ENCODE peak calls at places on chromosomes 16 and 17, in four cellular contexts. One of them, this sample, is unnamed.

GRCh38 chr17:29757788-29758187 is 135.1 kb upstream of the CORO6 start:
- DNase-seq in GM23338: no peak
- DNase-seq in GM12878: no peak
- DNase-seq in K562: no peak
- DNase-seq in this sample: no peak

GRCh38 chr16:19356024-19356952 is 61.4 kb upstream of the TMC5 start:
- DNase-seq in GM23338: no peak
- DNase-seq in GM12878: no peak
- DNase-seq in K562: no peak
- DNase-seq in this sample: no peak

GRCh38 chr16:63850979-63851378 is 1270.9 kb downstream of the CDH11 start:
- DNase-seq in GM23338: no peak
- DNase-seq in GM12878: no peak
- DNase-seq in K562: no peak
- DNase-seq in this sample: no peak

GRCh38 chr16:85998868-85999729 is 100.1 kb downstream of the IRF8 start:
- DNase-seq in GM23338: no peak
- DNase-seq in GM12878: no peak
- DNase-seq in K562: no peak
- DNase-seq in this sample: no peak

GRCh38 chr17:40086150-40087044 is 14.0 kb downstream of the NR1D1 start:
- DNase-seq in GM23338: peak; percentile 90
- DNase-seq in GM12878: no peak
- DNase-seq in K562: peak; percentile 77
- DNase-seq in this sample: peak; percentile 70

GRCh38 chr16:23699100-23699499 is 13.9 kb downstream of the ERN2 start:
- DNase-seq in GM23338: no peak
- DNase-seq in GM12878: no peak
- DNase-seq in K562: no peak
- DNase-seq in this sample: no peak

GRCh38 chr17:81510798-81511549 is 1.6 kb downstream of the ACTG1 start:
- DNase-seq in GM23338: no peak
- DNase-seq in GM12878: no peak
- DNase-seq in K562: no peak
- DNase-seq in this sample: peak; percentile 65

GRCh38 chr16:841455-842060 is 41.0 kb upstream of the GNG13 start:
- DNase-seq in GM23338: no peak
- DNase-seq in GM12878: no peak
- DNase-seq in K562: no peak
- DNase-seq in this sample: no peak

GRCh38 chr16:71912483-71912882 is 17.2 kb downstream of the IST1 start:
- DNase-seq in GM23338: no peak
- DNase-seq in GM12878: no peak
- DNase-seq in K562: no peak
- DNase-seq in this sample: no peak

GRCh38 chr17:76727745-76728456 is 1.3 kb downstream of the METTL23 start:
- DNase-seq in GM23338: no peak
- DNase-seq in GM12878: peak; percentile 31
- DNase-seq in K562: peak; percentile 28
- DNase-seq in this sample: no peak

GRCh38 chr17:15334266-15334665 is 7.1 kb downstream of the TEKT3 start:
- DNase-seq in GM23338: no peak
- DNase-seq in GM12878: no peak
- DNase-seq in K562: no peak
- DNase-seq in this sample: peak; percentile 30

GRCh38 chr16:84511180-84511800 is 6.8 kb upstream of the MEAK7 start:
- DNase-seq in GM23338: peak; percentile 90
- DNase-seq in GM12878: peak; percentile 62
- DNase-seq in K562: peak; percentile 88
- DNase-seq in this sample: peak; percentile 76

GRCh38 chr16:2531371-2531695 is at the start of gene CEMP1:
- DNase-seq in GM23338: peak; percentile 55
- DNase-seq in GM12878: no peak
- DNase-seq in K562: no peak
- DNase-seq in this sample: no peak

GRCh38 chr16:31365131-31365865 is 10.3 kb downstream of the ITGAX start:
- DNase-seq in GM23338: no peak
- DNase-seq in GM12878: no peak
- DNase-seq in K562: no peak
- DNase-seq in this sample: no peak

GRCh38 chr16:79599837-79600635 is 501 bp downstream of the MAF start:
- DNase-seq in GM23338: peak; percentile 74
- DNase-seq in GM12878: no peak
- DNase-seq in K562: no peak
- DNase-seq in this sample: peak; percentile 49

GRCh38 chr17:42342242-42343008 is 45.8 kb downstream of the STAT3 start:
- DNase-seq in GM23338: no peak
- DNase-seq in GM12878: no peak
- DNase-seq in K562: no peak
- DNase-seq in this sample: no peak

GRCh38 chr16:3655030-3655790 is 719 bp downstream of the DNASE1 start:
- DNase-seq in GM23338: no peak
- DNase-seq in GM12878: no peak
- DNase-seq in K562: no peak
- DNase-seq in this sample: no peak

GRCh38 chr17:19904924-19905323 is 37.2 kb upstream of the ULK2 start:
- DNase-seq in GM23338: no peak
- DNase-seq in GM12878: no peak
- DNase-seq in K562: no peak
- DNase-seq in this sample: no peak

GRCh38 chr17:80920406-80920805 is 71.2 kb upstream of the CHMP6 start:
- DNase-seq in GM23338: no peak
- DNase-seq in GM12878: no peak
- DNase-seq in K562: no peak
- DNase-seq in this sample: no peak

GRCh38 chr16:81280393-81280792 is 34.4 kb upstream of the GAN start:
- DNase-seq in GM23338: no peak
- DNase-seq in GM12878: no peak
- DNase-seq in K562: no peak
- DNase-seq in this sample: no peak

GRCh38 chr17:21573961-21574610 is 118.2 kb upstream of the KCNJ18 start:
- DNase-seq in GM23338: no peak
- DNase-seq in GM12878: no peak
- DNase-seq in K562: peak; percentile 11
- DNase-seq in this sample: no peak

GRCh38 chr16:75555213-75555706 is 792 bp downstream of the TMEM231 start:
- DNase-seq in GM23338: peak; percentile 98
- DNase-seq in GM12878: no peak
- DNase-seq in K562: peak; percentile 95
- DNase-seq in this sample: peak; percentile 97

GRCh38 chr17:80599546-80600305 is 55.1 kb downstream of the RPTOR start:
- DNase-seq in GM23338: no peak
- DNase-seq in GM12878: no peak
- DNase-seq in K562: peak; percentile 35
- DNase-seq in this sample: peak; percentile 69

GRCh38 chr16:24685539-24686432 is 43.7 kb upstream of the TNRC6A start:
- DNase-seq in GM23338: peak; percentile 80
- DNase-seq in GM12878: no peak
- DNase-seq in K562: no peak
- DNase-seq in this sample: peak; percentile 79

GRCh38 chr17:48725294-48726064 is 2.5 kb downstream of the PRAC2 start:
- DNase-seq in GM23338: no peak
- DNase-seq in GM12878: no peak
- DNase-seq in K562: no peak
- DNase-seq in this sample: no peak

GRCh38 chr17:75829747-75830146 is 14.5 kb downstream of the UNC13D start:
- DNase-seq in GM23338: no peak
- DNase-seq in GM12878: no peak
- DNase-seq in K562: no peak
- DNase-seq in this sample: no peak

GRCh38 chr17:45574376-45574775 is 83.9 kb upstream of the PLEKHM1 start:
- DNase-seq in GM23338: no peak
- DNase-seq in GM12878: no peak
- DNase-seq in K562: no peak
- DNase-seq in this sample: no peak

GRCh38 chr17:32746698-32747097 is 130.2 kb downstream of the MYO1D start:
- DNase-seq in GM23338: no peak
- DNase-seq in GM12878: no peak
- DNase-seq in K562: no peak
- DNase-seq in this sample: no peak

GRCh38 chr16:23508589-23509440 is 1.5 kb downstream of the GGA2 start:
- DNase-seq in GM23338: peak; percentile 69
- DNase-seq in GM12878: no peak
- DNase-seq in K562: peak; percentile 60
- DNase-seq in this sample: no peak

GRCh38 chr16:57540906-57541753 is 1.3 kb upstream of the ADGRG5 start:
- DNase-seq in GM23338: no peak
- DNase-seq in GM12878: no peak
- DNase-seq in K562: no peak
- DNase-seq in this sample: no peak

GRCh38 chr17:45324336-45324735 is 7.5 kb upstream of the MAP3K14 start:
- DNase-seq in GM23338: no peak
- DNase-seq in GM12878: no peak
- DNase-seq in K562: no peak
- DNase-seq in this sample: no peak

GRCh38 chr16:10888320-10888937 is 11.4 kb downstream of the CIITA start:
- DNase-seq in GM23338: no peak
- DNase-seq in GM12878: no peak
- DNase-seq in K562: no peak
- DNase-seq in this sample: no peak

GRCh38 chr16:9297437-9298113 is 206.1 kb downstream of the HAPSTR1 start:
- DNase-seq in GM23338: peak; percentile 83
- DNase-seq in GM12878: no peak
- DNase-seq in K562: peak; percentile 56
- DNase-seq in this sample: peak; percentile 36

GRCh38 chr17:49817993-49818392 is 29.5 kb downstream of the KAT7 start:
- DNase-seq in GM23338: no peak
- DNase-seq in GM12878: no peak
- DNase-seq in K562: no peak
- DNase-seq in this sample: no peak
- TF ChIP-seq JUNB in GM23338: no peak
- TF ChIP-seq JUNB in GM12878: no peak
- TF ChIP-seq JUNB in K562: no peak
- TF ChIP-seq JUNB in this sample: no peak

GRCh38 chr17:66584927-66585326 is 250.0 kb upstream of the CACNG5 start:
- DNase-seq in GM23338: no peak
- DNase-seq in GM12878: no peak
- DNase-seq in K562: peak; percentile 39
- DNase-seq in this sample: no peak

GRCh38 chr17:66580601-66581385 is 254.1 kb upstream of the CACNG5 start:
- DNase-seq in GM23338: no peak
- DNase-seq in GM12878: no peak
- DNase-seq in K562: peak; percentile 10
- DNase-seq in this sample: no peak

GRCh38 chr17:66585472-66585871 is 249.4 kb upstream of the CACNG5 start:
- DNase-seq in GM23338: no peak
- DNase-seq in GM12878: no peak
- DNase-seq in K562: no peak
- DNase-seq in this sample: no peak

GRCh38 chr17:66582373-66583111 is 252.4 kb upstream of the CACNG5 start:
- DNase-seq in GM23338: peak; percentile 29
- DNase-seq in GM12878: no peak
- DNase-seq in K562: no peak
- DNase-seq in this sample: no peak

GRCh38 chr17:66583112-66583748 is 251.7 kb upstream of the CACNG5 start:
- DNase-seq in GM23338: no peak
- DNase-seq in GM12878: no peak
- DNase-seq in K562: no peak
- DNase-seq in this sample: no peak
- TF ChIP-seq JUNB in GM23338: no peak
- TF ChIP-seq JUNB in GM12878: no peak
- TF ChIP-seq JUNB in K562: no peak
- TF ChIP-seq JUNB in this sample: no peak

GRCh38 chr16:68267612-68268405 is 3.5 kb downstream of the SLC7A6 start:
- DNase-seq in GM23338: peak; percentile 54
- DNase-seq in GM12878: no peak
- DNase-seq in K562: peak; percentile 66
- DNase-seq in this sample: no peak
- TF ChIP-seq JUNB in GM23338: no peak
- TF ChIP-seq JUNB in GM12878: no peak
- TF ChIP-seq JUNB in K562: no peak
- TF ChIP-seq JUNB in this sample: no peak

GRCh38 chr17:233473-233941 is 52.1 kb upstream of the DOC2B start:
- DNase-seq in GM23338: no peak
- DNase-seq in GM12878: no peak
- DNase-seq in K562: no peak
- DNase-seq in this sample: no peak

GRCh38 chr17:235831-236640 is 54.6 kb upstream of the DOC2B start:
- DNase-seq in GM23338: no peak
- DNase-seq in GM12878: no peak
- DNase-seq in K562: no peak
- DNase-seq in this sample: no peak

GRCh38 chr17:236641-237405 is 55.4 kb upstream of the DOC2B start:
- DNase-seq in GM23338: no peak
- DNase-seq in GM12878: no peak
- DNase-seq in K562: no peak
- DNase-seq in this sample: no peak

GRCh38 chr17:231966-232807 is 50.7 kb upstream of the DOC2B start:
- DNase-seq in GM23338: no peak
- DNase-seq in GM12878: no peak
- DNase-seq in K562: no peak
- DNase-seq in this sample: no peak

GRCh38 chr17:234163-235047 is 53.0 kb upstream of the DOC2B start:
- DNase-seq in GM23338: no peak
- DNase-seq in GM12878: no peak
- DNase-seq in K562: no peak
- DNase-seq in this sample: no peak
- TF ChIP-seq JUNB in GM23338: no peak
- TF ChIP-seq JUNB in GM12878: no peak
- TF ChIP-seq JUNB in K562: no peak
- TF ChIP-seq JUNB in this sample: no peak

GRCh38 chr16:49931931-49932330 is 76.0 kb upstream of the ZNF423 start:
- DNase-seq in GM23338: no peak
- DNase-seq in GM12878: no peak
- DNase-seq in K562: no peak
- DNase-seq in this sample: no peak

GRCh38 chr16:49934557-49935260 is 78.8 kb upstream of the ZNF423 start:
- DNase-seq in GM23338: no peak
- DNase-seq in GM12878: no peak
- DNase-seq in K562: no peak
- DNase-seq in this sample: no peak

GRCh38 chr16:49930841-49931240 is 74.9 kb upstream of the ZNF423 start:
- DNase-seq in GM23338: no peak
- DNase-seq in GM12878: no peak
- DNase-seq in K562: no peak
- DNase-seq in this sample: no peak

GRCh38 chr16:49932449-49932848 is 76.5 kb upstream of the ZNF423 start:
- DNase-seq in GM23338: no peak
- DNase-seq in GM12878: no peak
- DNase-seq in K562: no peak
- DNase-seq in this sample: no peak

DNA sequence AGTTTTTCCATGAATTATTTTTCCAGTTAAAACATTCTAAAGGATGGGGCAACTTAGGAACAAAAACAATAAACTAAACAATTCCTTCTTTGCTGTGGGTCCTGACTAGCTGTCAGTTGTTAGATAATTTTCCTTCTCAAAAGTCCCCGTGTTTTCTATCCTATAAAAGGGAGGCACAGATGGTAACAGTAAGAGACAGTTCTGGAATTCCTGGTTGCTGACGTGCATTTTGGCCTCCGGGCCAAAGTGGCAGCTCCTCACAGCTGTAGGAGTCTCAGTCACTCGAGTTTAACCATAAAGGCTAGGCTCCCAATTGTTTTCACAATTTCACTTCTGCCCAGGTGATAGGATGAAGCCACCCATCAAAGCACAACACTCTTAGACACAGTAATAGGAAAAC is 77.0 kb upstream of the ZNF423 start:
- DNase-seq in GM23338: no peak
- DNase-seq in GM12878: no peak
- DNase-seq in K562: no peak
- DNase-seq in this sample: no peak
- TF ChIP-seq JUNB in GM23338: no peak
- TF ChIP-seq JUNB in GM12878: no peak
- TF ChIP-seq JUNB in K562: no peak
- TF ChIP-seq JUNB in this sample: no peak